ENCODE peak calls at places on chromosomes 13 and 19, in five cellular contexts. One of them, this sample, is unnamed.

GRCh38 chr19:329876-330275 is 14.7 kb downstream of the MIER2 start:
- DNase-seq in thoracic aorta: no peak
- DNase-seq in left ventricle myocardium inferior: no peak
- DNase-seq in cardiac muscle cell: no peak
- DNase-seq in transverse colon: no peak
- DNase-seq in this sample: no peak

GRCh38 chr13:96082640-96083039 is 7.3 kb upstream of the HS6ST3 start:
- DNase-seq in left ventricle myocardium inferior: no peak
- DNase-seq in cardiac muscle cell: no peak
- DNase-seq in transverse colon: no peak
- DNase-seq in thoracic aorta: no peak
- DNase-seq in this sample: no peak

GRCh38 chr19:4504297-4504701 is 14.0 kb downstream of the PLIN4 start:
- DNase-seq in left ventricle myocardium inferior: no peak
- DNase-seq in transverse colon: no peak
- DNase-seq in cardiac muscle cell: no peak
- DNase-seq in thoracic aorta: no peak
- DNase-seq in this sample: no peak

GRCh38 chr19:55027472-55028337 is 10.4 kb downstream of the GP6 start:
- DNase-seq in left ventricle myocardium inferior: no peak
- DNase-seq in cardiac muscle cell: no peak
- DNase-seq in thoracic aorta: no peak
- DNase-seq in transverse colon: no peak
- DNase-seq in this sample: no peak

GRCh38 chr19:46617566-46618079 is 7.3 kb downstream of the PTGIR start:
- DNase-seq in thoracic aorta: no peak
- DNase-seq in left ventricle myocardium inferior: no peak
- DNase-seq in transverse colon: no peak
- DNase-seq in cardiac muscle cell: no peak
- DNase-seq in this sample: no peak

GRCh38 chr13:32903720-32904119 is 112.5 kb upstream of the KL start:
- DNase-seq in thoracic aorta: no peak
- DNase-seq in transverse colon: no peak
- DNase-seq in cardiac muscle cell: no peak
- DNase-seq in left ventricle myocardium inferior: no peak
- DNase-seq in this sample: no peak

GRCh38 chr19:42422576-42423461 is 4.4 kb downstream of the LIPE start:
- DNase-seq in thoracic aorta: no peak
- DNase-seq in left ventricle myocardium inferior: no peak
- DNase-seq in cardiac muscle cell: peak
- DNase-seq in transverse colon: peak
- DNase-seq in this sample: peak

GRCh38 chr19:38209671-38210457 is 14.2 kb downstream of the DPF1 start:
- DNase-seq in cardiac muscle cell: peak
- DNase-seq in transverse colon: peak
- DNase-seq in left ventricle myocardium inferior: peak
- DNase-seq in thoracic aorta: peak
- DNase-seq in this sample: peak

GRCh38 chr13:113407531-113408393 is 43.8 kb upstream of the GRTP1 start:
- DNase-seq in left ventricle myocardium inferior: no peak
- DNase-seq in cardiac muscle cell: no peak
- DNase-seq in thoracic aorta: no peak
- DNase-seq in transverse colon: no peak
- DNase-seq in this sample: peak
- TF ChIP-seq CTCF in left ventricle myocardium inferior: no peak
- TF ChIP-seq CTCF in cardiac muscle cell: no peak
- TF ChIP-seq CTCF in thoracic aorta: no peak
- TF ChIP-seq CTCF in transverse colon: no peak
- TF ChIP-seq CTCF in this sample: no peak

GRCh38 chr19:40467007-40467565 is 285 bp downstream of the SPTBN4 start:
- DNase-seq in left ventricle myocardium inferior: no peak
- DNase-seq in transverse colon: no peak
- DNase-seq in thoracic aorta: no peak
- DNase-seq in cardiac muscle cell: peak
- DNase-seq in this sample: no peak
- H3K4me3 ChIP-seq in left ventricle myocardium inferior: peak
- H3K4me3 ChIP-seq in transverse colon: peak
- H3K4me3 ChIP-seq in thoracic aorta: peak
- H3K4me3 ChIP-seq in cardiac muscle cell: peak
- H3K4me3 ChIP-seq in this sample: peak

GRCh38 chr19:2793577-2793976 is 8.3 kb downstream of the THOP1 start:
- DNase-seq in cardiac muscle cell: no peak
- DNase-seq in left ventricle myocardium inferior: no peak
- DNase-seq in thoracic aorta: no peak
- DNase-seq in transverse colon: no peak
- DNase-seq in this sample: no peak

GRCh38 chr19:2798158-2798685 is 12.9 kb downstream of the THOP1 start:
- DNase-seq in cardiac muscle cell: no peak
- DNase-seq in left ventricle myocardium inferior: no peak
- DNase-seq in thoracic aorta: no peak
- DNase-seq in transverse colon: no peak
- DNase-seq in this sample: no peak

GRCh38 chr19:2796659-2797266 is 11.5 kb downstream of the THOP1 start:
- DNase-seq in left ventricle myocardium inferior: peak
- DNase-seq in thoracic aorta: no peak
- DNase-seq in cardiac muscle cell: no peak
- DNase-seq in transverse colon: no peak
- DNase-seq in this sample: no peak

GRCh38 chr19:2797280-2797679 is 12.0 kb downstream of the THOP1 start:
- DNase-seq in left ventricle myocardium inferior: peak
- DNase-seq in thoracic aorta: no peak
- DNase-seq in cardiac muscle cell: no peak
- DNase-seq in transverse colon: no peak
- DNase-seq in this sample: no peak

DNA sequence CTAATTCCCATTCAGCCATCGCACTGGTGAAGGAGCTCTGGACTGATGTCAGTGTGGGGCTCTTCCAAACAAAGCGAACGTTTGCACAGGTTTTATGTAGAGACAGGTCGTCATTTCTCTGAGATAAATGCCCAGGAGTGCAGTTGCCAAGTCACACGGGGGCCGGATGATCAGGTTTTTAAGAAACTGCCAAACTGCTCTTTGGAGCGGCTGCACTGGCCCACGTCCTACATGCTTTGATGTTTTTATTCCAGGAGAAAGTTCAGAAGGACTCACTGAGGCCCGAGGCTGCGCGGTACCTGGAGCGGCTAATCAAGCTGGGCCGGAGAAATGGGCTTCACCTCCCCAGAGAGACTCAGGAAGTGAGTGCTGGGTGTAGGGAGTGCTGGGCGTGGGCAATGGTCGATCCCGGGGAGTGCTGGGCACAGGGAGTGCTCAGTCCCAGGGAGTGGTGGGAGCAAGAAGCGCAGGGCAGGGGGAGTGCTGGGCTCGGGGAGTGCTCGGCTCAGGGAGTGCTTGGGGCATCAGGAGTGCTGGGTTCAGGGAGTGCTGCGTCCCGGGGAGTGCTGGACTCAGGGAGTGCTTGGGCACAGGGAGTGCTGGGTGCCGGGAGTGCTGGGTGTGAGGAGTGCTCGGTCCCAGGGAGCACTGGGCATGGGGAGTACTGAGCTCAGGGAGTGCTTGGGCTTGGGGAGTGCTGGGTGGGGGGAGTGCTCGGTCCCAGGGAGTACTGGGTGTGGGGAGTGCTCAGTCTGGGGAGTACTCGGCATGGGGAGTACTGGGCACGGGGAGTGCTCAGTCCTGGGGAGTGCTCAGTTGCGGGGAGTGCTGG is 10.7 kb downstream of the THOP1 start:
- DNase-seq in left ventricle myocardium inferior: no peak
- DNase-seq in thoracic aorta: no peak
- DNase-seq in transverse colon: no peak
- DNase-seq in cardiac muscle cell: no peak
- DNase-seq in this sample: no peak
- H3K27ac ChIP-seq in left ventricle myocardium inferior: peak
- H3K27ac ChIP-seq in thoracic aorta: no peak
- H3K27ac ChIP-seq in transverse colon: no peak
- H3K27ac ChIP-seq in cardiac muscle cell: no peak
- H3K27ac ChIP-seq in this sample: no peak

GRCh38 chr13:53206455-53206854 is 177.8 kb downstream of the OLFM4 start:
- DNase-seq in cardiac muscle cell: peak
- DNase-seq in thoracic aorta: no peak
- DNase-seq in left ventricle myocardium inferior: no peak
- DNase-seq in transverse colon: no peak
- DNase-seq in this sample: no peak
- TF ChIP-seq CTCF in cardiac muscle cell: peak
- TF ChIP-seq CTCF in thoracic aorta: no peak
- TF ChIP-seq CTCF in left ventricle myocardium inferior: peak
- TF ChIP-seq CTCF in transverse colon: no peak
- TF ChIP-seq CTCF in this sample: peak

GRCh38 chr19:17159466-17160393 is 55.4 kb upstream of the USE1 start:
- DNase-seq in transverse colon: no peak
- DNase-seq in thoracic aorta: no peak
- DNase-seq in left ventricle myocardium inferior: no peak
- DNase-seq in cardiac muscle cell: no peak
- DNase-seq in this sample: no peak
- H3K4me3 ChIP-seq in transverse colon: no peak
- H3K4me3 ChIP-seq in thoracic aorta: no peak
- H3K4me3 ChIP-seq in left ventricle myocardium inferior: no peak
- H3K4me3 ChIP-seq in cardiac muscle cell: no peak
- H3K4me3 ChIP-seq in this sample: no peak